ENCODE peak calls at places on chromosomes 13 and 19, in seven cellular contexts. Q, F, H, J, A, W and R are unnamed samples.

GRCh38 chr13:46871557-46871956 is 25.3 kb downstream of the HTR2A start:
- DNase-seq in W (no peak), H (no peak), F (no peak), Q (no peak), J (no peak), A (no peak), R (no peak)

GRCh38 chr13:99985243-99985874 is 3.8 kb downstream of the ZIC2 start:
- DNase-seq in H (no peak), F (no peak), W (no peak), A (peak; percentile 40), J (no peak), Q (no peak), R (peak; percentile 73)

GRCh38 chr13:45782327-45783045 is 69.1 kb downstream of the SIAH3 start:
- DNase-seq in W (no peak), A (no peak), J (no peak), Q (no peak), F (no peak), H (no peak), R (no peak)

GRCh38 chr13:96984061-96984508 is 10.2 kb downstream of the OXGR1 start:
- DNase-seq in J (no peak), Q (no peak), H (no peak), W (no peak), A (peak; percentile 28), F (peak; percentile 67), R (peak; percentile 62)

GRCh38 chr19:15811476-15811875 is 4.0 kb downstream of the OR10H1 start:
- DNase-seq in H (no peak), A (no peak), F (no peak), J (no peak), Q (no peak), W (no peak), R (no peak)

GRCh38 chr19:39554701-39555311 is 14.8 kb upstream of the EID2 start:
- DNase-seq in W (no peak), F (no peak), Q (no peak), H (no peak), A (no peak), J (no peak), R (no peak)

GRCh38 chr13:86425127-86425526 is 625.9 kb upstream of the SLITRK6 start:
- DNase-seq in F (no peak), H (no peak), J (no peak), Q (no peak), A (no peak), W (no peak), R (peak; percentile 2)

GRCh38 chr19:10876459-10877240 is 5.3 kb downstream of the CARM1 start:
- DNase-seq in J (peak; percentile 31), W (no peak), A (no peak), H (peak; percentile 73), F (no peak), Q (no peak), R (no peak)

GRCh38 chr13:81017525-81018152 is 676.7 kb upstream of the SPRY2 start:
- DNase-seq in A (no peak), H (no peak), Q (no peak), F (no peak), W (no peak), J (no peak), R (peak; percentile 70)

GRCh38 chr13:100533588-100534041 is 55.0 kb downstream of the GGACT start:
- DNase-seq in Q (no peak), W (no peak), H (no peak), A (no peak), F (peak; percentile 61), J (no peak), R (no peak)

GRCh38 chr13:100244431-100244830 is 155.5 kb downstream of the PCCA start:
- DNase-seq in F (no peak), H (no peak), Q (no peak), W (no peak), J (no peak), A (no peak), R (no peak)

GRCh38 chr13:75010941-75011340 is 471.0 kb downstream of the TBC1D4 start:
- DNase-seq in F (no peak), Q (no peak), H (no peak), A (no peak), W (no peak), J (no peak), R (no peak)

GRCh38 chr19:56146904-56147303 is 5.8 kb downstream of the ZNF444 start:
- DNase-seq in A (no peak), W (no peak), H (no peak), Q (no peak), F (no peak), J (no peak), R (no peak)

GRCh38 chr13:48629282-48629681 is 24.4 kb upstream of the CYSLTR2 start:
- DNase-seq in H (no peak), Q (no peak), F (no peak), J (no peak), W (no peak), A (no peak), R (no peak)

GRCh38 chr19:48752511-48753365 is at the start of gene FUT1:
- DNase-seq in J (peak; percentile 72), F (peak; percentile 83), W (peak; percentile 79), H (peak; percentile 69), Q (no peak), A (peak; percentile 69), R (peak; percentile 89)

DNA sequence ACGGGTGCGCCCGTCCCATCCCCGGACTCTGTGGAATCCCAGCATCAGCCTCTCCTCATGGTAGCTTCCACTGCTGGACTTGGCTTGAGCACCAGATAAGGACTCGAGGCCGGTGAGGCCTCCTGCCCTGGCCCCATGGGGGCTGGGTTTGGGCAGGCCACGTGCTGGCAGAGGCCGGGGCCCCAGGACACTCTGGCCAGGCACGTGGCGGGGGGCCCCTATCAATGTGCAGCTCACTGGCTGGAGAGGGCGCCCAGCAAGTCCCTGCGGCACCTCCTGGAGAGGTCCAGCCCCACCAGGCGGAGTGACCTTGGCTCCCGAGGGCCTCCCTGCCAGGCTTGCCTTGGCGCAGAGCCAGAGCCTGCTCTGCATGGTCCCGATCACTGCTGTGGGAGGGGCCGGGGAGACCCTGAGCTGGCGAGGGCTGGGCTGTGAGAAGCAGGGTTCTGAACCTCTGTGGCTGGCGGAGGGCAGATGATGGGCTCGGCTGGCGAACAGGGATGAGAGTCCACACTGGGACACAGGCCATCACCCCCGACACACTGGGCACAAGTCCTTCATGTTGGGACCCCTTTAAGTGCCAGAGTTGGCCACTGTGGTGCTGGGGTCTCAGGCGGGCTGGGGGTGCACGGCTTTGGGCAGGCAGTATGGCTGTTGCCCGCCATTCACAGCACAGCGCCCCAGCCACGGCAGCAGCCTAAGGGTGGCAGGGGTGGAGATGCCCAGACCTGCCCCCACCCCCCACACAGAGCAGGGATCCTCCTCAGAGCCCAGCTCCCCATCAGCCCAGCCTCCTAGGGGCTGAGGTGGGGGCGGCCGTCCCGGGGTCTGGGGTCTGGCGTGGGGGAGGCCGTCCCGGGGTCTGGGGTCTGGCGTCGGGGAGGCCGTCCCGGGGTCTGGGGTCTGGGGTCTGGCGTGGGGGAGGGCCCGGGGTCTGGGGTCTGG is 19.1 kb downstream of the CEBPG start:
- DNase-seq in F (peak; percentile 54), J (peak; percentile 25), H (no peak), Q (peak; percentile 66), A (no peak), W (peak; percentile 65), R (no peak)
- TF ChIP-seq CTCF in F (no peak), J (no peak), H (no peak), Q (no peak), A (no peak), W (no peak), R (no peak)

DNA sequence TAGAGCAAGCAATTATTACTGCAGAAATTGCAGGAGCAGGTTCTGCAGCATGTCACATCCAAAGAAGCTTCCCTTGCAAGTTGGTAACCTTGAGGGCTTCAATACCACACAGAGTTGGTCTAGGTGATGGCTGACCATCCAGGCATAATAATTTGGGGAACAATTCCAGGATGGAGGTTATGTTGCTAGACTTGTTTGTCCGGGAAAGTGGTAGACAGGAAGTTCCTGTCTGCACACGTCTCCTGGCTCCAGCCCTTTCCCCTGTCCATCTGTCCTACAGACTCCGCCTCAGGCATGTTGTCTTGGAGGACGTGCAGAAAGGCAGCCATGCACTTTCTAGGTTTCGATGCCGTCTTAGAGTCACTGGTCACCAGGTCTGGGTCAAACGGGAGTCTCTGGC is 26.0 kb downstream of the DPRX start:
- DNase-seq in F (no peak), A (no peak), Q (no peak), H (no peak), J (no peak), W (no peak), R (no peak)
- TF ChIP-seq CTCF in F (no peak), A (no peak), Q (no peak), H (no peak), J (no peak), W (no peak), R (no peak)

GRCh38 chr19:1848399-1849131 is at the start of gene REXO1:
- DNase-seq in H (peak; percentile 96), F (peak; percentile 97), Q (peak; percentile 96), A (peak; percentile 97), J (peak; percentile 96), W (peak; percentile 97), R (peak; percentile 95)
- TF ChIP-seq CTCF in H (peak; percentile 90), F (peak; percentile 91), Q (peak; percentile 85), A (peak; percentile 93), J (peak; percentile 94), W (peak; percentile 95), R (peak; percentile 93)

GRCh38 chr13:43822969-43823368 is 36.2 kb upstream of the ENOX1 start:
- DNase-seq in J (no peak), Q (no peak), F (no peak), A (no peak), H (no peak), W (no peak), R (no peak)
- TF ChIP-seq CTCF in J (no peak), Q (no peak), F (no peak), A (no peak), H (no peak), W (no peak), R (no peak)

DNA sequence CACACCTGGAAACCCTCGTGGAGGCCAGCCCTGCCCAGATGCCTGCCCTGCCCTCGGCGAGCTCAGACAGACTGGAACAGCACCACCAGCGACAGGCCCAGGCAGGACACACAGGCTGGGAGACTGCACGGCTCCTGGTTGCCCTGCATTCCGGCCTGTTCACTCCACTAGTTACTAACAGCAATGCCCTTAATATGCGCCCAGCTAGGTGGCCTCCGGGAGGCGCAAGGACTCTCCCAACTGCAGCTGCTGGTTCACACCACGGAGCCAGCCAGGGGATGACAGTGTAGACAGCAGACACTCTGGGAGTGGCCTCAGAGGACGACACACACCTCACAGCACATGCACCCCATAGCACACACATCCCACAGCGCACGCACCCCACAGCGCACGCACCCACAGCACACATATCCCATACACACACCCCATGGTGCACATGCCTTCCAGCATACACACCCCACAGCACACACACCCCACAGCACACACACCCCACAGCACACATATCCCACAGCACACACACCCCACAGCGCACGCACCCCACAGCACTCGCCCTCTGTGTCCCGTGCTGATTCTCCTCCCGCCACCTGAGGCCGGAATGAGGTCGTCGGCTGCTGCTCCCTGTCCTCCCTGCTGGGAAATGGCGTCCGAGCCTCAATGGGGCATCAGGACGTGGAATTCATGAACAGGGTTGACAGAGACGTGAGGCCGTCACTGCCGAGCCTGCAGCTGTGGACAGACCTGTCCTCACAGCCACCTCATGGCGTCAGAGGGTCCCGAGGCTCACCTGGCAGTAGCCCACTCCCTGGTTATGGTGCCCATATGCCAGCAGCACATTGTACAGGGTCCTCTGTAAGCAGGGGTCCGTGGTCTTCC is 13.6 kb downstream of the GRTP1 start:
- DNase-seq in A (no peak), J (no peak), H (no peak), W (no peak), Q (no peak), F (peak; percentile 31), R (peak; percentile 28)
- TF ChIP-seq CTCF in A (no peak), J (no peak), H (no peak), W (peak; percentile 12), Q (no peak), F (no peak), R (peak; percentile 28)

GRCh38 chr19:4547303-4548237 is 7.7 kb upstream of the LRG1 start:
- DNase-seq in A (no peak), Q (no peak), H (no peak), J (no peak), W (no peak), F (peak; percentile 77), R (no peak)
- TF ChIP-seq CTCF in A (no peak), Q (no peak), H (peak; percentile 14), J (peak; percentile 35), W (no peak), F (peak; percentile 33), R (peak; percentile 28)